ENCODE peak calls at places on chromosome 22, in ten cellular contexts. One of them, this sample, is unnamed.
A peak's percentile ranks its signal among the peaks of the same experiment; 100 is the strongest.

GRCh38 chr22:27502327-27502726 is 299.2 kb downstream of the MN1 start:
- DNase-seq in T47D: no peak
- DNase-seq in substantia nigra: no peak
- DNase-seq in fibroblast of lung: no peak
- DNase-seq in CD8-positive, alpha-beta memory T cell: no peak
- DNase-seq in OCI-LY7: no peak
- DNase-seq in mucosa of descending colon: no peak
- DNase-seq in stimulated activated CD4-positive, alpha-beta T cell treated with anti-CD3 and anti-CD28 coated beads, Interleukin-4, amount 100 ng/mL, for 1 hour: no peak
- DNase-seq in activated T-helper 1 cell treated with anti-CD3 and anti-CD28 coated beads, Interleukin-2, amount 50 U/mL, for 16 hours: no peak
- DNase-seq in fibroblast of villous mesenchyme: no peak
- DNase-seq in this sample: no peak

GRCh38 chr22:49763696-49764095 is 64.0 kb downstream of the BRD1 start:
- DNase-seq in T47D: no peak
- DNase-seq in substantia nigra: no peak
- DNase-seq in activated T-helper 1 cell treated with anti-CD3 and anti-CD28 coated beads, Interleukin-2, amount 50 U/mL, for 16 hours: no peak
- DNase-seq in fibroblast of villous mesenchyme: no peak
- DNase-seq in CD8-positive, alpha-beta memory T cell: no peak
- DNase-seq in OCI-LY7: no peak
- DNase-seq in fibroblast of lung: no peak
- DNase-seq in stimulated activated CD4-positive, alpha-beta T cell treated with anti-CD3 and anti-CD28 coated beads, Interleukin-4, amount 100 ng/mL, for 1 hour: no peak
- DNase-seq in mucosa of descending colon: peak; percentile 12
- DNase-seq in this sample: no peak

GRCh38 chr22:28027453-28028448 is 108.7 kb upstream of the PITPNB start:
- DNase-seq in T47D: no peak
- DNase-seq in substantia nigra: no peak
- DNase-seq in fibroblast of villous mesenchyme: no peak
- DNase-seq in fibroblast of lung: no peak
- DNase-seq in mucosa of descending colon: no peak
- DNase-seq in CD8-positive, alpha-beta memory T cell: no peak
- DNase-seq in stimulated activated CD4-positive, alpha-beta T cell treated with anti-CD3 and anti-CD28 coated beads, Interleukin-4, amount 100 ng/mL, for 1 hour: no peak
- DNase-seq in activated T-helper 1 cell treated with anti-CD3 and anti-CD28 coated beads, Interleukin-2, amount 50 U/mL, for 16 hours: no peak
- DNase-seq in OCI-LY7: no peak
- DNase-seq in this sample: no peak

GRCh38 chr22:26416670-26417270 is 12.3 kb upstream of the ASPHD2 start:
- DNase-seq in OCI-LY7: no peak
- DNase-seq in mucosa of descending colon: no peak
- DNase-seq in stimulated activated CD4-positive, alpha-beta T cell treated with anti-CD3 and anti-CD28 coated beads, Interleukin-4, amount 100 ng/mL, for 1 hour: no peak
- DNase-seq in CD8-positive, alpha-beta memory T cell: no peak
- DNase-seq in activated T-helper 1 cell treated with anti-CD3 and anti-CD28 coated beads, Interleukin-2, amount 50 U/mL, for 16 hours: no peak
- DNase-seq in substantia nigra: no peak
- DNase-seq in fibroblast of villous mesenchyme: peak; percentile 52
- DNase-seq in fibroblast of lung: peak; percentile 88
- DNase-seq in T47D: peak; percentile 55
- DNase-seq in this sample: no peak

GRCh38 chr22:18000441-18001039 is 23.8 kb downstream of the MICAL3 start:
- DNase-seq in fibroblast of villous mesenchyme: peak; percentile 17
- DNase-seq in fibroblast of lung: no peak
- DNase-seq in activated T-helper 1 cell treated with anti-CD3 and anti-CD28 coated beads, Interleukin-2, amount 50 U/mL, for 16 hours: peak; percentile 6
- DNase-seq in T47D: no peak
- DNase-seq in CD8-positive, alpha-beta memory T cell: peak; percentile 58
- DNase-seq in mucosa of descending colon: peak; percentile 56
- DNase-seq in substantia nigra: no peak
- DNase-seq in stimulated activated CD4-positive, alpha-beta T cell treated with anti-CD3 and anti-CD28 coated beads, Interleukin-4, amount 100 ng/mL, for 1 hour: peak; percentile 30
- DNase-seq in OCI-LY7: peak; percentile 52
- DNase-seq in this sample: no peak

GRCh38 chr22:22216450-22216959 is 28.1 kb upstream of the VPREB1 start:
- DNase-seq in CD8-positive, alpha-beta memory T cell: no peak
- DNase-seq in T47D: no peak
- DNase-seq in substantia nigra: no peak
- DNase-seq in OCI-LY7: no peak
- DNase-seq in fibroblast of lung: no peak
- DNase-seq in stimulated activated CD4-positive, alpha-beta T cell treated with anti-CD3 and anti-CD28 coated beads, Interleukin-4, amount 100 ng/mL, for 1 hour: no peak
- DNase-seq in mucosa of descending colon: no peak
- DNase-seq in activated T-helper 1 cell treated with anti-CD3 and anti-CD28 coated beads, Interleukin-2, amount 50 U/mL, for 16 hours: no peak
- DNase-seq in fibroblast of villous mesenchyme: no peak
- DNase-seq in this sample: no peak

GRCh38 chr22:17860220-17860965 is 86.1 kb upstream of the BID start:
- DNase-seq in stimulated activated CD4-positive, alpha-beta T cell treated with anti-CD3 and anti-CD28 coated beads, Interleukin-4, amount 100 ng/mL, for 1 hour: no peak
- DNase-seq in fibroblast of villous mesenchyme: no peak
- DNase-seq in T47D: no peak
- DNase-seq in fibroblast of lung: no peak
- DNase-seq in mucosa of descending colon: no peak
- DNase-seq in OCI-LY7: no peak
- DNase-seq in CD8-positive, alpha-beta memory T cell: no peak
- DNase-seq in activated T-helper 1 cell treated with anti-CD3 and anti-CD28 coated beads, Interleukin-2, amount 50 U/mL, for 16 hours: no peak
- DNase-seq in substantia nigra: no peak
- DNase-seq in this sample: no peak

GRCh38 chr22:47587361-47587760 is 824.9 kb downstream of the TBC1D22A start:
- DNase-seq in CD8-positive, alpha-beta memory T cell: no peak
- DNase-seq in activated T-helper 1 cell treated with anti-CD3 and anti-CD28 coated beads, Interleukin-2, amount 50 U/mL, for 16 hours: no peak
- DNase-seq in fibroblast of lung: no peak
- DNase-seq in substantia nigra: no peak
- DNase-seq in mucosa of descending colon: no peak
- DNase-seq in OCI-LY7: no peak
- DNase-seq in fibroblast of villous mesenchyme: no peak
- DNase-seq in T47D: no peak
- DNase-seq in stimulated activated CD4-positive, alpha-beta T cell treated with anti-CD3 and anti-CD28 coated beads, Interleukin-4, amount 100 ng/mL, for 1 hour: no peak
- DNase-seq in this sample: no peak

GRCh38 chr22:47076758-47077157 is 314.3 kb downstream of the TBC1D22A start:
- DNase-seq in substantia nigra: no peak
- DNase-seq in T47D: no peak
- DNase-seq in fibroblast of villous mesenchyme: no peak
- DNase-seq in OCI-LY7: no peak
- DNase-seq in fibroblast of lung: no peak
- DNase-seq in CD8-positive, alpha-beta memory T cell: no peak
- DNase-seq in mucosa of descending colon: no peak
- DNase-seq in activated T-helper 1 cell treated with anti-CD3 and anti-CD28 coated beads, Interleukin-2, amount 50 U/mL, for 16 hours: no peak
- DNase-seq in stimulated activated CD4-positive, alpha-beta T cell treated with anti-CD3 and anti-CD28 coated beads, Interleukin-4, amount 100 ng/mL, for 1 hour: no peak
- DNase-seq in this sample: no peak

GRCh38 chr22:39253427-39254070 is 8.8 kb upstream of the PDGFB start:
- DNase-seq in substantia nigra: no peak
- DNase-seq in activated T-helper 1 cell treated with anti-CD3 and anti-CD28 coated beads, Interleukin-2, amount 50 U/mL, for 16 hours: no peak
- DNase-seq in T47D: no peak
- DNase-seq in mucosa of descending colon: no peak
- DNase-seq in stimulated activated CD4-positive, alpha-beta T cell treated with anti-CD3 and anti-CD28 coated beads, Interleukin-4, amount 100 ng/mL, for 1 hour: no peak
- DNase-seq in fibroblast of lung: peak; percentile 88
- DNase-seq in OCI-LY7: no peak
- DNase-seq in fibroblast of villous mesenchyme: peak; percentile 84
- DNase-seq in CD8-positive, alpha-beta memory T cell: peak; percentile 58
- DNase-seq in this sample: no peak